ENCODE peak calls at places on chromosomes 7 and 10, in seven cellular contexts. Z is H9, R is IMR-90, Q is H1, W is neuronal stem cell, B is trophoblast cell, P is mesendoderm. U is an unnamed sample.

GRCh38 chr7:135342887-135343286 is 109.2 kb downstream of the STRA8 start:
- DNase-seq in Z (no peak), R (peak), Q (no peak), W (no peak), B (no peak), P (no peak), U (no peak)

GRCh38 chr10:32005050-32005449 is 51.2 kb downstream of the KIF5B start:
- DNase-seq in Z (peak), R (peak), Q (peak), W (no peak), B (peak), P (peak), U (peak)

GRCh38 chr7:45188736-45189135 is 31.1 kb downstream of the RAMP3 start:
- DNase-seq in Z (no peak), R (no peak), Q (no peak), W (no peak), B (no peak), P (no peak), U (no peak)

GRCh38 chr7:110418651-110419270 is 672.2 kb upstream of the LRRN3 start:
- DNase-seq in Z (no peak), R (no peak), Q (no peak), W (no peak), B (no peak), P (peak), U (no peak)

GRCh38 chr7:95690367-95690947 is 81.9 kb upstream of the DYNC1I1 start:
- DNase-seq in Z (no peak), R (peak), Q (no peak), W (peak), B (peak), P (peak), U (peak)

GRCh38 chr10:83917519-83918506 is 221.5 kb upstream of the GHITM start:
- DNase-seq in Z (peak), R (no peak), Q (no peak), W (no peak), B (no peak), P (peak), U (peak)

GRCh38 chr10:4191354-4191753 is 406.3 kb upstream of the KLF6 start:
- DNase-seq in Z (no peak), R (no peak), Q (no peak), W (no peak), B (no peak), P (no peak), U (no peak)

GRCh38 chr10:124648738-124649137 is 95.4 kb downstream of the FAM53B start:
- DNase-seq in Z (no peak), R (peak), Q (no peak), W (no peak), B (no peak), P (no peak), U (peak)

GRCh38 chr7:1696671-1697498 is 26.8 kb downstream of the ELFN1 start:
- DNase-seq in Z (peak), R (no peak), Q (peak), W (no peak), B (no peak), P (no peak), U (no peak)

GRCh38 chr7:132580717-132581285 is 4.5 kb upstream of the PLXNA4 start:
- DNase-seq in Z (peak), R (peak), Q (peak), W (peak), B (peak), P (peak), U (peak)

GRCh38 chr10:101958691-101959090 is 97.3 kb downstream of the ARMH3 start:
- DNase-seq in Z (no peak), R (no peak), Q (no peak), W (no peak), B (no peak), P (no peak), U (no peak)

GRCh38 chr7:152344253-152344652 is 91.5 kb downstream of the KMT2C start:
- DNase-seq in Z (no peak), R (peak), Q (no peak), W (no peak), B (no peak), P (no peak), U (peak)

GRCh38 chr7:98086231-98086855 is 20.3 kb upstream of the LMTK2 start:
- DNase-seq in Z (no peak), R (no peak), Q (no peak), W (no peak), B (no peak), P (no peak), U (no peak)

GRCh38 chr7:3710531-3710930 is 409.5 kb downstream of the SDK1 start:
- DNase-seq in Z (no peak), R (no peak), Q (no peak), W (no peak), B (no peak), P (no peak), U (no peak)

GRCh38 chr10:72794260-72794659 is 99.3 kb upstream of the OIT3 start:
- DNase-seq in Z (no peak), R (peak), Q (no peak), W (no peak), B (no peak), P (peak), U (peak)

GRCh38 chr10:76442113-76442512 is 1010.7 kb downstream of the LRMDA start:
- DNase-seq in Z (no peak), R (no peak), Q (no peak), W (no peak), B (no peak), P (no peak), U (no peak)

GRCh38 chr10:132873395-132873794 is 69.0 kb downstream of the CFAP46 start:
- DNase-seq in Z (no peak), R (no peak), Q (no peak), W (no peak), B (no peak), P (no peak), U (no peak)

GRCh38 chr10:3312403-3312802 is 139.8 kb upstream of the PITRM1 start:
- DNase-seq in Z (no peak), R (no peak), Q (no peak), W (no peak), B (no peak), P (no peak), U (no peak)

GRCh38 chr10:7541137-7542087 is 125.4 kb downstream of the ITIH5 start:
- DNase-seq in Z (peak), R (peak), Q (peak), W (no peak), B (peak), P (peak), U (peak)

GRCh38 chr7:116169060-116169459 is 41.3 kb upstream of the TES start:
- DNase-seq in Z (no peak), R (peak), Q (no peak), W (no peak), B (no peak), P (no peak), U (peak)

GRCh38 chr7:74252893-74253292 is 1.3 kb downstream of the RFC2 start:
- DNase-seq in Z (no peak), R (no peak), Q (no peak), W (no peak), B (no peak), P (no peak), U (no peak)

GRCh38 chr7:11332186-11332864 is 358.7 kb downstream of the PHF14 start:
- DNase-seq in Z (no peak), R (no peak), Q (no peak), W (no peak), B (no peak), P (no peak), U (no peak)

GRCh38 chr7:5320391-5320790 is 37.6 kb downstream of the SLC29A4 start:
- DNase-seq in Z (no peak), R (no peak), Q (no peak), W (no peak), B (no peak), P (peak), U (no peak)

GRCh38 chr10:29926649-29927048 is 132.7 kb downstream of the JCAD start:
- DNase-seq in Z (no peak), R (peak), Q (no peak), W (no peak), B (no peak), P (peak), U (peak)

GRCh38 chr10:17234541-17234940 is 6.5 kb downstream of the VIM start:
- DNase-seq in Z (no peak), R (no peak), Q (no peak), W (no peak), B (no peak), P (no peak), U (peak)

GRCh38 chr10:22682237-22683192 is 31.9 kb downstream of the PIP4K2A start:
- DNase-seq in Z (no peak), R (peak), Q (no peak), W (no peak), B (no peak), P (no peak), U (peak)

GRCh38 chr7:107622429-107622828 is 38.2 kb upstream of the SLC26A4 start:
- DNase-seq in Z (no peak), R (peak), Q (no peak), W (no peak), B (no peak), P (no peak), U (peak)

GRCh38 chr10:48935141-48935540 is 4.5 kb downstream of the LRRC18 start:
- DNase-seq in Z (peak), R (no peak), Q (no peak), W (no peak), B (no peak), P (peak), U (no peak)
- H3K9ac ChIP-seq in Z (no peak), R (no peak), Q (no peak), W (no peak), B (no peak), P (no peak), U (no peak)

GRCh38 chr10:130214431-130214830 is 78.2 kb downstream of the GLRX3 start:
- DNase-seq in Z (no peak), R (no peak), Q (no peak), W (no peak), B (no peak), P (no peak), U (no peak)
- H2AK5ac ChIP-seq in Z (no peak), R (no peak), Q (no peak), W (no peak), B (no peak), P (no peak), U (no peak)

GRCh38 chr10:114680557-114681117 is 22.6 kb upstream of the ABLIM1 start:
- DNase-seq in Z (no peak), R (no peak), Q (no peak), W (no peak), B (no peak), P (no peak), U (no peak)

GRCh38 chr10:114678301-114678700 is 20.2 kb upstream of the ABLIM1 start:
- DNase-seq in Z (no peak), R (no peak), Q (no peak), W (peak), B (no peak), P (no peak), U (no peak)

GRCh38 chr10:114681542-114681941 is 23.5 kb upstream of the ABLIM1 start:
- DNase-seq in Z (no peak), R (peak), Q (no peak), W (no peak), B (no peak), P (no peak), U (peak)

GRCh38 chr10:114682121-114682520 is 24.0 kb upstream of the ABLIM1 start:
- DNase-seq in Z (no peak), R (no peak), Q (no peak), W (no peak), B (no peak), P (no peak), U (no peak)

GRCh38 chr10:114678806-114679205 is 20.7 kb upstream of the ABLIM1 start:
- DNase-seq in Z (no peak), R (no peak), Q (no peak), W (no peak), B (no peak), P (no peak), U (no peak)
- H3K9ac ChIP-seq in Z (no peak), R (no peak), Q (no peak), W (no peak), B (no peak), P (no peak), U (no peak)

GRCh38 chr10:78979938-78980337 is 88.8 kb upstream of the ZMIZ1 start:
- DNase-seq in Z (no peak), R (no peak), Q (no peak), W (no peak), B (no peak), P (no peak), U (no peak)
- H2AK5ac ChIP-seq in Z (no peak), R (peak), Q (no peak), W (no peak), B (no peak), P (no peak), U (peak)

DNA sequence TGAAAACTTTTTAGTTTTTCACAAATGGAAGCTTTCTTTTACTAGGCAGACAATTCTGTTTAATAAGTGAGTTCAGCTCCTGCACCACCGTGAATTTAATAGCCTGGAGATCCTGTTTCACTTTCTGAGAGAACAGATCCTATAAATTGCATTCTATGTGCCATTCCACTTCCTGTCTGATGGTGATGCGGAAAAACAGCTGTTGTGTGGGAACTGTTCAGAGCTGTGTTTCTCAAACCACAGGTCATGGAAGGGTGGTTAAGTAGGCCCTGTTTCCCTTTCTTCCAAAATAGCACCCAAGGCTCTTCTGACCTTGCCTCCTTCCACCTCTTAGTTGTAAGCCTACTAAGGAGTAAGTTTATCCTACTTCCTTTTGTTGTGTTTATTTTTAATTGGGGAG is 97.2 kb upstream of the DKK1 start:
- DNase-seq in Z (no peak), R (peak), Q (no peak), W (no peak), B (no peak), P (no peak), U (peak)
- H3K9ac ChIP-seq in Z (no peak), R (peak), Q (no peak), W (no peak), B (no peak), P (no peak), U (peak)